ENCODE peak calls at places on chromosomes 6 and 20, in five cellular contexts. R is upper lobe of left lung, G is pancreas, O is thyroid gland, S is GM23338. M is an unnamed sample.

GRCh38 chr20:63651942-63652191 is 1.4 kb downstream of the STMN3 start:
- DNase-seq in R (no peak), G (no peak), O (peak; percentile 69), S (peak; percentile 31), M (no peak)

GRCh38 chr20:5080384-5080877 is 39.3 kb downstream of the PCNA start:
- DNase-seq in R (peak; percentile 87), G (no peak), O (peak; percentile 49), S (no peak), M (no peak)

GRCh38 chr6:139628220-139628619 is 253.8 kb upstream of the CITED2 start:
- DNase-seq in R (no peak), G (no peak), O (no peak), S (no peak), M (no peak)

GRCh38 chr20:47357296-47358051 is 975 bp upstream of the ZMYND8 start:
- DNase-seq in R (peak; percentile 93), G (peak; percentile 96), O (peak; percentile 89), S (peak; percentile 93), M (peak; percentile 87)

GRCh38 chr6:78844899-78845298 is 22.5 kb upstream of the IRAK1BP1 start:
- DNase-seq in R (no peak), G (no peak), O (no peak), S (no peak), M (no peak)

GRCh38 chr20:63597651-63598478 is 23.8 kb upstream of the HELZ2 start:
- DNase-seq in R (no peak), G (peak; percentile 59), O (no peak), S (no peak), M (no peak)

GRCh38 chr6:90397929-90398674 is 101.5 kb upstream of the BACH2 start:
- DNase-seq in R (no peak), G (no peak), O (no peak), S (no peak), M (no peak)

GRCh38 chr20:48789185-48789668 is 38.6 kb downstream of the PREX1 start:
- DNase-seq in R (no peak), G (no peak), O (no peak), S (no peak), M (no peak)

GRCh38 chr6:83069633-83070032 is 2.2 kb downstream of the DOP1A start:
- DNase-seq in R (no peak), G (no peak), O (no peak), S (no peak), M (no peak)

GRCh38 chr6:2481307-2481706 is 235.9 kb upstream of the GMDS start:
- DNase-seq in R (no peak), G (no peak), O (no peak), S (no peak), M (no peak)

GRCh38 chr6:133730881-133731280 is 158.0 kb upstream of the TCF21 start:
- DNase-seq in R (no peak), G (no peak), O (no peak), S (no peak), M (no peak)

GRCh38 chr6:166567813-166568212 is 18.7 kb downstream of the RAMACL start:
- DNase-seq in R (peak; percentile 17), G (no peak), O (no peak), S (no peak), M (no peak)

GRCh38 chr20:36682311-36682710 is 36.3 kb upstream of the SLA2 start:
- DNase-seq in R (no peak), G (no peak), O (no peak), S (no peak), M (no peak)

GRCh38 chr6:113719056-113719455 is 138.1 kb upstream of the MARCKS start:
- DNase-seq in R (no peak), G (no peak), O (no peak), S (no peak), M (no peak)

GRCh38 chr6:43263314-43264178 is 20.3 kb downstream of the TTBK1 start:
- DNase-seq in R (peak; percentile 73), G (peak; percentile 92), O (peak; percentile 75), S (peak; percentile 91), M (peak; percentile 50)

GRCh38 chr20:44409132-44409600 is 53.7 kb downstream of the HNF4A start:
- DNase-seq in R (no peak), G (no peak), O (no peak), S (no peak), M (peak; percentile 70)

GRCh38 chr20:33551778-33552177 is 61.9 kb downstream of the CBFA2T2 start:
- DNase-seq in R (no peak), G (no peak), O (no peak), S (no peak), M (no peak)

GRCh38 chr20:39853664-39854063 is 835.4 kb downstream of the MAFB start:
- DNase-seq in R (no peak), G (no peak), O (no peak), S (peak; percentile 11), M (peak; percentile 50)

DNA sequence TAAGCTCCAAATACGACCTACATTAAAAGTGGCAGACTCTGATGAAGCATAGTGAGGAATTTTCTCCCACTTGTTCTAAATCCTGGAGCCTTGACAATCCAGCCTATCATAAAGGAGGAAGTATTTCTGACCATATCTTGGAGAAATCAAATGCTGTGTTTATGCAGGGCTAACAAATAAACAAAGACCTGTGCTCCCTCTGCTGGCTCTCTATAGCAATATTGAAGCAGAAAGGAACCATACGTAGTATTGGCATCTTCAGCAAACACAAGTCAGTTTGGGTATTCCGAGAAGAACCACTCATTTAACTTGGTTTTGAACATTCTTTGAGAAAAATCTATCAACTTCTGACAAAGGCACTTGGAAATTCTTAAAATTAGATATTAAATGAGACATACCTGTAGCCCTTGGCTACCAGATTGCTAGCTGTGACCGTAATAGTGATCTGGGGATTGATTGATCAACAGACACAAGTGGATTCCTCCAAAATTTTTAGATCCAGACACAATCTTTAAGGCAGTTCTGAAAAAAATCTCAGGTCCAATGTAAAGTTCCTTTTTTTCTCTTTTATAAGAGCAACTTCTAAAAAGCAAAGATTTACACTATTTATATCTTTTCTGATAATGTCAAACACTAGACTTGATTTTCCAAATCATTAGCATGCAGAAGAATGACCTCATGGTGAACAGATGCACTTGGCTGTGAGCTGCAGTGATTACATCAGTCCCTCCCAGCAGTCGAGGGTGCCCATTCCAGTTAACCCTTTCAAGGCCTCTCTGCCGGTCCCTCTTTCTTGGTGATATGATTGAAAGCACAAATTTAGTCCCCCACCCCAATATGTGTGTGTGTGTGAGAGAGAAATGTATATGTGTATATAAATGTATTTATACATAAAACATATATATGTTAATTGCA is 40.2 kb downstream of the INSM1 start:
- DNase-seq in R (no peak), G (no peak), O (no peak), S (peak; percentile 46), M (no peak)
- TF ChIP-seq CTCF in R (no peak), G (no peak), O (no peak), S (peak; percentile 67), M (peak; percentile 29)

GRCh38 chr6:163418273-163419029 is 3.9 kb downstream of the QKI start:
- DNase-seq in R (no peak), G (no peak), O (no peak), S (no peak), M (no peak)
- H3K4me3 ChIP-seq in R (no peak overlapping the region), G (no peak overlapping the region), O (no peak overlapping the region), S (no peak overlapping the region), M (peak overlapping the region; percentile 9)

DNA sequence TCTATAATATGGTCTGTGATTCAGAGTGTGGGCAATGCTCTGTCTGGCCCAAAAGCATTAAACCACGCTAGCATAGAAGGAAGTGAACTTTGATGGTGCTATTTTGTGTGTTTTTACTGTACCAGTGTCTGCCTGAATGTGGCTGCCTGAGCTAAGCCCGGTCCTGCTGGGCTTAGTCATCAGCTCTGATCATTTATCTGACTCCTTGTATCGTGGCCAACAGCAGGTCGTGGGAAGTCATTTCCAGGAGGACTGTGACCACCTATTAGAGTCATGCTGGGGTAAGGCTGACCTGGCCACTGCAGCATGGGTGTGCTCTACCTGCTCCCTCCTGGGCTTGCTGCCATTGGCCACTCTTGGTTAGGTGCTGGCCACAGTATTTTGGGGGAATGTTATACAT is 239.1 kb upstream of the CEP162 start:
- DNase-seq in R (no peak), G (no peak), O (no peak), S (peak; percentile 6), M (peak; percentile 89)
- TF ChIP-seq CTCF in R (no peak), G (no peak), O (no peak), S (no peak), M (no peak)

GRCh38 chr6:39113788-39114187 is 1.2 kb downstream of the SAYSD1 start:
- DNase-seq in R (no peak), G (no peak), O (no peak), S (no peak), M (no peak)
- H3K4me3 ChIP-seq in R (no peak overlapping the region), G (no peak overlapping the region), O (no peak overlapping the region), S (peak overlapping the region; percentile 83), M (no peak overlapping the region)

GRCh38 chr20:37904845-37905244 is 1.9 kb downstream of the VSTM2L start:
- DNase-seq in R (no peak), G (no peak), O (no peak), S (no peak), M (no peak)

GRCh38 chr20:37902504-37903313 is at the start of gene VSTM2L:
- DNase-seq in R (no peak), G (no peak), O (no peak), S (peak; percentile 77), M (peak; percentile 73)

GRCh38 chr20:37904008-37904675 is 1.2 kb downstream of the VSTM2L start:
- DNase-seq in R (no peak), G (no peak), O (no peak), S (no peak), M (no peak)

GRCh38 chr20:37901667-37902503 is 1.0 kb upstream of the VSTM2L start:
- DNase-seq in R (peak; percentile 57), G (no peak), O (peak; percentile 38), S (peak; percentile 82), M (peak; percentile 70)

DNA sequence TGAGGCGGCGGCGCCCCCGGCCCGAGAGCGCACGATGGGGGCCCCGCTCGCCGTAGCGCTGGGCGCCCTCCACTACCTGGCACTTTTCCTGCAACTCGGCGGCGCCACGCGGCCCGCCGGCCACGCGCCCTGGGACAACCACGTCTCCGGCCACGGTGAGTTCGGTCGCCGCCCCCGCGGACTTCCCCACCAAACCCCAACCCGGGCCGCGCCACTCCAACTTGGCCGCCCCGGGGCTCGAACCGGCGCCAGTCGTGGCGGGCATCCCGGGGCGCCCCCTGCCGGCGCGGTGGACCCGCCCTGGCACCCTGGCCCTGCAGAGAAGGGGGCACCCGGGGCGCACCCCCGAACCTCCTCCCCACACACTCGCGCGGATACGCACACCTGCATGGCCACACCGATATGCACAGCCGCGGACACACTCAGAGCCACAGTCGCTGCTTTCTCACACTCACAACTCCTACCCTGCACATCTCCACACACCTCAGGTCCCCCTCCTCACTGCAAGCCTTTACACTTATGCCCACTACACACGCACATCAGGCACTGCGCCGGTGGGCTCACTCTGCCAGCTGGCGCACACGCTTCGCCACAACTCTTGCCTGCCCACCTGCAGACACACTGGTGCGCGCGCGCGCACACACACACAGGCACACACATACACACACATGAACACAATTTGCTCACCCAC is 535 bp downstream of the VSTM2L start:
- DNase-seq in R (no peak), G (no peak), O (no peak), S (peak; percentile 29), M (no peak)
- TF ChIP-seq CTCF in R (peak; percentile 21), G (no peak), O (no peak), S (peak; percentile 66), M (peak; percentile 37)

DNA sequence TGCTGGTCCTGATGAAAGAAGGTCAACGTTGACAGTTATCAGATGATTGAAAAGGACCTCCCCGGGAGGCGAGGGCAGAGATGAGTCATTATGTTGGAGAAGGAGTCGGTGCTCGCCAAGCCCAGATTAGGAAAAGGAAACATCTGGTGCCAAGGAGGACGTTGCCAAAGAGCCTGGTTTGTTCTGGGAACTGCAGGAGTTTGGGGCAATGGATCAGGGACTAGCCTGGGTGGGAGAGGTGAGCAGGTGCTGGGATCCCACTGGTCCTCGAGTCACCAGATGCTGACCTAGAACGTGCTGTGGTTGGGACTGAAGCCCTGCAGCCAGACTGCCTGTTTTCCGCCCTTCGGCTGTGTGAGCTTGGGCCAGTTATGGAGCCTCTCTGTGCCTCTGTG is 130.2 kb upstream of the GGTLC1 start:
- DNase-seq in R (no peak), G (no peak), O (no peak), S (no peak), M (no peak)
- H3K4me3 ChIP-seq in R (no peak overlapping the region), G (no peak overlapping the region), O (no peak overlapping the region), S (no peak overlapping the region), M (no peak overlapping the region)

M was measured in astrocyte of the spinal cord.